ENCODE peak calls at places on chromosome 2, in ten cellular contexts. J is A549, H is breast epithelium, C is spleen, T is transverse colon, P is adrenal gland, Z is sigmoid colon, V is HepG2, Y is lower leg skin, R is H1. M is an unnamed sample.

GRCh38 chr2:20702563-20702962 is 35.6 kb downstream of the GDF7 start:
- DNase-seq in J (no peak), H (no peak), C (no peak), T (no peak), P (no peak), Z (no peak), V (no peak), Y (no peak), R (no peak), M (no peak)

GRCh38 chr2:231223001-231223375 is 24.6 kb downstream of the ARMC9 start:
- DNase-seq in J (no peak), H (no peak), C (no peak), T (no peak), P (no peak), Z (no peak), V (no peak), Y (no peak), R (no peak), M (no peak)

GRCh38 chr2:174450021-174450816 is 36.6 kb downstream of the GPR155 start:
- DNase-seq in J (no peak), H (no peak), C (no peak), T (no peak), P (no peak), Z (no peak), V (no peak), Y (no peak), R (no peak), M (no peak)

GRCh38 chr2:113978524-113979171 is 88.8 kb downstream of the ACTR3 start:
- DNase-seq in J (no peak), H (no peak), C (no peak), T (no peak), P (no peak), Z (no peak), V (no peak), Y (no peak), R (no peak), M (no peak)

GRCh38 chr2:48727560-48727959 is 28.0 kb downstream of the LHCGR start:
- DNase-seq in J (no peak), H (no peak), C (no peak), T (no peak), P (no peak), Z (no peak), V (no peak), Y (no peak), R (no peak), M (no peak)

GRCh38 chr2:96098900-96099590 is 17.3 kb downstream of the ADRA2B start:
- DNase-seq in J (no peak), H (peak), C (peak), T (peak), P (peak), Z (peak), V (no peak), Y (peak), R (no peak), M (no peak)

GRCh38 chr2:30417253-30417652 is 29.8 kb upstream of the LCLAT1 start:
- DNase-seq in J (no peak), H (no peak), C (no peak), T (peak), P (peak), Z (peak), V (no peak), Y (peak), R (no peak), M (peak)

GRCh38 chr2:163863073-163863472 is 127.3 kb upstream of the FIGN start:
- DNase-seq in J (no peak), H (no peak), C (no peak), T (no peak), P (no peak), Z (no peak), V (no peak), Y (no peak), R (no peak), M (no peak)

GRCh38 chr2:71609441-71609840 is 156.1 kb downstream of the DYSF start:
- DNase-seq in J (no peak), H (peak), C (no peak), T (no peak), P (peak), Z (peak), V (no peak), Y (peak), R (no peak), M (no peak)

DNA sequence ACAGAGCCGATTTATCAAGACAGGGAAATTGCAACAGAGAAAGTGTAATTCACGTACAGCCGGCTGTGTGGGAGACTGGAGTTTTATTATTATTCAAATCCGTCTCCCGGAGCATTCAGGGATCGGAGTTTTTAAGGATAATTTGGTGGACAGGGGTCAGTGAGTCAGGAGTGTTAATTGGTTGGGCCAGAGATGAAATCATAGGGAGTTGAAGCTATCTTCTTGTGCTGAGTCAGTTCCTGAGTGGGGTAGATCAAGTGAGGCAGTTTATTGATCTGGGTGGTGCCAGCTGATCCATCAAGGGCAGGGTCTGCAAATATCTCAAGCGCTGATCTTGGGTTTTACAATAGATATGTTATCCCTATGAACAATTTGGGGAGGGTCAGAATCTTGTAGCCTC is 41.4 kb downstream of the TMEM17 start:
- DNase-seq in J (no peak), H (no peak), C (no peak), T (no peak), P (no peak), Z (no peak), V (no peak), Y (no peak), R (no peak), M (no peak)
- TF ChIP-seq POLR2A in J (no peak), H (no peak), C (no peak), T (no peak), P (no peak), Z (no peak), V (no peak), Y (no peak), R (no peak), M (no peak)

DNA sequence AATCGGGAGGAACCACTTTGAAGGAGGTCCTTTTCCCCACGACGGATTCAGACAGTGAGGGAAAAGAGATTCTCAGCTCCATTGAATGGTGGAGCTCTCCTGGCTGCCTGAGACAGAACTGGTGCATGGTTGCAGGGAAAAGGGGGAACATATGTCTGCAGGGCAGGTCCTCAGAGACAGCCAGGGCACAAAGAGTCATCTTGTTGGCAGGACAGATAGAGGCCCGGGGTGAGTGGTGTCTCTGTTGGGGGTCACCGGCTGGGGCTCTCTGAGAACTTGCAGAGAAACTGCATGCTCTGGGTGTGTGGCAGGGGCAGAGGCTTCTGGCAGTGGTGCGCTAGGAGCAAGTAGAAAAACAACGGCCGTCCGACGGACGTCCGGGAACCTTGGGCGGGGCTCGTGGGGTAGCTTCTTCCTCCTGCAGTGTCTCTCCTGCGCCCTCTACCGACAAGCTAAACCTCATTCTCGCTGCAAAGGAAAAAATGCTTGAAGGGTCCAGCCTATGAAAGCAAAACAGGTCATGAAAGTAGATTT is 94.3 kb downstream of the CDCA7 start:
- DNase-seq in J (peak), H (peak), C (peak), T (peak), P (peak), Z (peak), V (peak), Y (peak), R (peak), M (peak)
- TF ChIP-seq POLR2A in J (peak), H (no peak), C (no peak), T (no peak), P (no peak), Z (no peak), V (peak), Y (no peak), R (no peak), M (no peak)

GRCh38 chr2:241636182-241636982 is 576 bp downstream of the THAP4 start:
- DNase-seq in J (peak), H (no peak), C (peak), T (peak), P (peak), Z (peak), V (peak), Y (no peak), R (no peak), M (peak)
- TF ChIP-seq POLR2A in J (no peak), H (no peak), C (no peak), T (no peak), P (no peak), Z (no peak), V (no peak), Y (no peak), R (no peak), M (no peak)

GRCh38 chr2:213285404-213285803 is 1.1 kb downstream of the SPAG16 start:
- DNase-seq in J (no peak), H (no peak), C (no peak), T (no peak), P (no peak), Z (no peak), V (no peak), Y (no peak), R (no peak), M (no peak)

GRCh38 chr2:213281156-213281555 is 3.1 kb upstream of the SPAG16 start:
- DNase-seq in J (no peak), H (no peak), C (no peak), T (no peak), P (no peak), Z (no peak), V (no peak), Y (no peak), R (no peak), M (no peak)

GRCh38 chr2:213279961-213280360 is 4.3 kb upstream of the SPAG16 start:
- DNase-seq in J (no peak), H (no peak), C (no peak), T (no peak), P (peak), Z (no peak), V (no peak), Y (no peak), R (no peak), M (no peak)

GRCh38 chr2:213288913-213289700 is 4.8 kb downstream of the SPAG16 start:
- DNase-seq in J (no peak), H (no peak), C (no peak), T (no peak), P (no peak), Z (no peak), V (no peak), Y (no peak), R (no peak), M (no peak)

DNA sequence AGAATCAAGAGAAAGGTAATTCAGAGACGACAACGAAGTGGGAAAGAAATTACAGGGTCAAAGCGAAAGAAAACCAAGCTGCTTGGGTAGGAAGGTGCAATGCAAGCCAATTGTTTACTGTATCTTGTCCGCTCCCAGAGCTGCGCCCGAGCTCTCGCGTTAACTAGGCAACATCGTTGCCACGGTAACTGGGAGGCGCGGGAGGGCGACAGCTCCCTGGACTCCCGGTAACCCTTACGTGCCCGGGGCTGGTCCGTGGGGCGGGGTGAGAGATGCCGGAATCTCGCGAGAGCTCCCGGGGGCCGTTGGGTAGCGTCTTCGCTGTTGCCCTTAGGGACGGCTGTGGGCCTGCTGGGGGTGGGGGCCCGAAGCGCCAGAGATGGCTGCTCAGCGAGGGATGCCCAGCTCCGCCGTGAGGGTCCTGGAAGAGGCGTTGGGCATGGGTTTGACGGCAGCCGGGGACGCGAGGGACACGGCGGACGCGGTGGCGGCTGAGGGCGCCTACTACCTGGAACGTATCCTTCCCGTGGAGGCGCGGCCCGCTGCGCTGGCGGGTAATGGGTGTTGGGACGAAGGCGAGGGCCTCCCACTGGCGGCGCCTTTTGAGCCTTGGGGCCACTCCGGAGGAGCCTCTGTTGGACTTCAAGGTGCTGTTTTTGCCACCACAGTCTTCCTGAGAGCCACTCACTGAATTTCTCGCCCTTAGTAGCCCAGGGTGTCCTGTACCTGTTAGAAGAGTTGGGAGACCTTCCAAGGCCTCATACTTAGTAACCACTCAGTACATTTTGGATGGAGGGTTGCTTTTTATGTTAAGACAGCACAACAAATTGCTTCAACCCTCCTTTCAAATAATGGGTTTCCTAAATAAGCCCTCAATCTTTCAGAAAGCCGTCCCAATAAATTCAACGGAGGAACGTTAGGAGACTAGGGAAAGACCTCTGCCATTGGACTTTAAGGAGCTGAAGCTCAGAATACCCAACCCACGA is at the start of gene SPAG16:
- DNase-seq in J (peak), H (peak), C (peak), T (peak), P (peak), Z (peak), V (peak), Y (peak), R (peak), M (peak)
- TF ChIP-seq POLR2A in J (peak), H (no peak), C (no peak), T (peak), P (peak), Z (no peak), V (peak), Y (no peak), R (peak), M (no peak)

GRCh38 chr2:39602616-39603015 is 63.1 kb upstream of the TMEM178A start:
- DNase-seq in J (no peak), H (no peak), C (no peak), T (no peak), P (no peak), Z (no peak), V (no peak), Y (no peak), R (no peak), M (no peak)

GRCh38 chr2:39607538-39608211 is 58.0 kb upstream of the TMEM178A start:
- DNase-seq in J (no peak), H (no peak), C (no peak), T (no peak), P (no peak), Z (no peak), V (no peak), Y (no peak), R (no peak), M (no peak)

GRCh38 chr2:39604875-39605274 is 60.8 kb upstream of the TMEM178A start:
- DNase-seq in J (no peak), H (no peak), C (no peak), T (no peak), P (peak), Z (no peak), V (no peak), Y (no peak), R (no peak), M (no peak)

GRCh38 chr2:39606585-39606984 is 59.1 kb upstream of the TMEM178A start:
- DNase-seq in J (no peak), H (no peak), C (no peak), T (no peak), P (no peak), Z (no peak), V (no peak), Y (no peak), R (no peak), M (no peak)

DNA sequence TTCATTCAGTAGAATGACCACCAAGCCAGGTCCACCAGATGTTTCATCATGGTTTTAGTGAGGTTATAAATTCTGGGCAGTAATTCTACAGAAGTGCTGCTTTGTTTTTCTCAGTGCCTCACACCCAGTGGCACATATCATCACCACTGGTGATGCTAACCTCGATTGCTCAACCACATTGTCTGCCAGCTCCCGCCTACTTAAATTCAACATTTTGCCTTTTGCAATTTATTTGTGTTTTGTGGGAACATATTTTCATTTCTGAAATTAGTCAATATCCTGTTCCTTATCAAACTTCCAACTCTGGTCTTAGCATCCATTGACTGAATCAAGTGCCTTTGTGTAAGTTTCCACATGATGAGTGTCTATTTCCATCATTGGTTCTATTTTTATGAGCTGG is 62.3 kb upstream of the TMEM178A start:
- DNase-seq in J (no peak), H (no peak), C (no peak), T (no peak), P (no peak), Z (no peak), V (no peak), Y (no peak), R (no peak), M (no peak)
- TF ChIP-seq POLR2A in J (no peak), H (no peak), C (no peak), T (no peak), P (no peak), Z (no peak), V (no peak), Y (no peak), R (no peak), M (no peak)

GRCh38 chr2:200592414-200593075 is 6.7 kb downstream of the AOX1 start:
- DNase-seq in J (peak), H (no peak), C (no peak), T (no peak), P (no peak), Z (no peak), V (peak), Y (no peak), R (no peak), M (no peak)
- TF ChIP-seq POLR2A in J (no peak), H (no peak), C (no peak), T (no peak), P (no peak), Z (no peak), V (no peak), Y (no peak), R (no peak), M (no peak)

M was measured in suprapubic skin.